ENCODE peak calls at places on chromosomes 5 and 9, in five cellular contexts. One of them, this sample, is unnamed.

GRCh38 chr5:81817980-81818379 is 67.1 kb upstream of the SSBP2 start:
- DNase-seq in COR-L47: no peak
- DNase-seq in NCI-H1092 treated with DMSO at 0.1 percent for 48 hours: no peak
- DNase-seq in T-helper 17 cell: no peak
- DNase-seq in Peyer's patch: no peak
- DNase-seq in this sample: no peak

GRCh38 chr9:81292056-81292805 is 397.1 kb downstream of the TLE1 start:
- DNase-seq in COR-L47: peak; percentile 30
- DNase-seq in T-helper 17 cell: no peak
- DNase-seq in NCI-H1092 treated with DMSO at 0.1 percent for 48 hours: no peak
- DNase-seq in Peyer's patch: no peak
- DNase-seq in this sample: no peak

GRCh38 chr5:143629871-143630658 is 181.9 kb upstream of the HMHB1 start:
- DNase-seq in T-helper 17 cell: no peak
- DNase-seq in NCI-H1092 treated with DMSO at 0.1 percent for 48 hours: no peak
- DNase-seq in COR-L47: no peak
- DNase-seq in Peyer's patch: no peak
- DNase-seq in this sample: no peak

GRCh38 chr5:32027717-32028321 is 146.3 kb downstream of the GOLPH3 start:
- DNase-seq in COR-L47: no peak
- DNase-seq in NCI-H1092 treated with DMSO at 0.1 percent for 48 hours: no peak
- DNase-seq in Peyer's patch: no peak
- DNase-seq in T-helper 17 cell: no peak
- DNase-seq in this sample: no peak

GRCh38 chr9:21506910-21507795 is 25.0 kb upstream of the IFNE start:
- DNase-seq in NCI-H1092 treated with DMSO at 0.1 percent for 48 hours: no peak
- DNase-seq in T-helper 17 cell: no peak
- DNase-seq in Peyer's patch: no peak
- DNase-seq in COR-L47: no peak
- DNase-seq in this sample: no peak

GRCh38 chr5:153546566-153546965 is 56.1 kb downstream of the GRIA1 start:
- DNase-seq in COR-L47: no peak
- DNase-seq in NCI-H1092 treated with DMSO at 0.1 percent for 48 hours: no peak
- DNase-seq in Peyer's patch: no peak
- DNase-seq in T-helper 17 cell: no peak
- DNase-seq in this sample: no peak

GRCh38 chr5:59356813-59357381 is 536.6 kb downstream of the PDE4D start:
- DNase-seq in T-helper 17 cell: no peak
- DNase-seq in Peyer's patch: no peak
- DNase-seq in COR-L47: no peak
- DNase-seq in NCI-H1092 treated with DMSO at 0.1 percent for 48 hours: no peak
- DNase-seq in this sample: no peak

GRCh38 chr9:74035786-74036185 is 461.3 kb upstream of the RORB start:
- DNase-seq in T-helper 17 cell: no peak
- DNase-seq in COR-L47: no peak
- DNase-seq in Peyer's patch: no peak
- DNase-seq in NCI-H1092 treated with DMSO at 0.1 percent for 48 hours: no peak
- DNase-seq in this sample: no peak

GRCh38 chr9:16661816-16662215 is 208.7 kb downstream of the BNC2 start:
- DNase-seq in T-helper 17 cell: no peak
- DNase-seq in NCI-H1092 treated with DMSO at 0.1 percent for 48 hours: no peak
- DNase-seq in COR-L47: no peak
- DNase-seq in Peyer's patch: no peak
- DNase-seq in this sample: no peak

GRCh38 chr9:21551401-21551800 is 69.3 kb upstream of the IFNE start:
- DNase-seq in T-helper 17 cell: no peak
- DNase-seq in Peyer's patch: no peak
- DNase-seq in COR-L47: no peak
- DNase-seq in NCI-H1092 treated with DMSO at 0.1 percent for 48 hours: no peak
- DNase-seq in this sample: no peak

GRCh38 chr5:72325566-72326297 is 5.6 kb downstream of the PTCD2 start:
- DNase-seq in NCI-H1092 treated with DMSO at 0.1 percent for 48 hours: no peak
- DNase-seq in T-helper 17 cell: no peak
- DNase-seq in COR-L47: no peak
- DNase-seq in Peyer's patch: no peak
- DNase-seq in this sample: no peak

GRCh38 chr5:171914939-171915338 is 91.5 kb downstream of the FBXW11 start:
- DNase-seq in NCI-H1092 treated with DMSO at 0.1 percent for 48 hours: no peak
- DNase-seq in T-helper 17 cell: no peak
- DNase-seq in COR-L47: no peak
- DNase-seq in Peyer's patch: no peak
- DNase-seq in this sample: no peak

GRCh38 chr9:129891519-129891918 is 56.3 kb downstream of the USP20 start:
- DNase-seq in COR-L47: no peak
- DNase-seq in Peyer's patch: no peak
- DNase-seq in T-helper 17 cell: no peak
- DNase-seq in NCI-H1092 treated with DMSO at 0.1 percent for 48 hours: no peak
- DNase-seq in this sample: no peak

GRCh38 chr5:133730346-133730745 is 118.0 kb upstream of the FSTL4 start:
- DNase-seq in Peyer's patch: no peak
- DNase-seq in NCI-H1092 treated with DMSO at 0.1 percent for 48 hours: no peak
- DNase-seq in COR-L47: no peak
- DNase-seq in T-helper 17 cell: no peak
- DNase-seq in this sample: peak; percentile 59

GRCh38 chr9:16450043-16450442 is 420.4 kb downstream of the BNC2 start:
- DNase-seq in NCI-H1092 treated with DMSO at 0.1 percent for 48 hours: no peak
- DNase-seq in Peyer's patch: no peak
- DNase-seq in COR-L47: no peak
- DNase-seq in T-helper 17 cell: no peak
- DNase-seq in this sample: no peak

GRCh38 chr9:85392270-85392669 is 349.5 kb downstream of the AGTPBP1 start:
- DNase-seq in Peyer's patch: no peak
- DNase-seq in NCI-H1092 treated with DMSO at 0.1 percent for 48 hours: peak; percentile 27
- DNase-seq in T-helper 17 cell: no peak
- DNase-seq in COR-L47: no peak
- DNase-seq in this sample: no peak

GRCh38 chr9:13863112-13863511 is 450.8 kb downstream of the NFIB start:
- DNase-seq in COR-L47: no peak
- DNase-seq in NCI-H1092 treated with DMSO at 0.1 percent for 48 hours: no peak
- DNase-seq in T-helper 17 cell: no peak
- DNase-seq in Peyer's patch: no peak
- DNase-seq in this sample: peak; percentile 76

GRCh38 chr5:93249651-93250289 is 331.2 kb downstream of the NR2F1-AS1 start:
- DNase-seq in T-helper 17 cell: no peak
- DNase-seq in Peyer's patch: no peak
- DNase-seq in COR-L47: no peak
- DNase-seq in NCI-H1092 treated with DMSO at 0.1 percent for 48 hours: no peak
- DNase-seq in this sample: no peak

GRCh38 chr5:115459844-115460243 is 84.7 kb downstream of the FEM1C start:
- DNase-seq in T-helper 17 cell: no peak
- DNase-seq in Peyer's patch: no peak
- DNase-seq in COR-L47: no peak
- DNase-seq in NCI-H1092 treated with DMSO at 0.1 percent for 48 hours: no peak
- DNase-seq in this sample: no peak

GRCh38 chr9:109258619-109259321 is 62.1 kb downstream of the EPB41L4B start:
- DNase-seq in COR-L47: peak; percentile 59
- DNase-seq in NCI-H1092 treated with DMSO at 0.1 percent for 48 hours: peak; percentile 70
- DNase-seq in T-helper 17 cell: no peak
- DNase-seq in Peyer's patch: no peak
- DNase-seq in this sample: no peak

GRCh38 chr9:135454737-135455136 is 24.8 kb upstream of the PPP1R26 start:
- DNase-seq in NCI-H1092 treated with DMSO at 0.1 percent for 48 hours: no peak
- DNase-seq in COR-L47: no peak
- DNase-seq in T-helper 17 cell: no peak
- DNase-seq in Peyer's patch: no peak
- DNase-seq in this sample: no peak

GRCh38 chr5:72144762-72145161 is 37.5 kb downstream of the MAP1B start:
- DNase-seq in Peyer's patch: no peak
- DNase-seq in NCI-H1092 treated with DMSO at 0.1 percent for 48 hours: no peak
- DNase-seq in COR-L47: no peak
- DNase-seq in T-helper 17 cell: no peak
- DNase-seq in this sample: no peak

GRCh38 chr9:136088939-136089696 is 6.0 kb downstream of the NACC2 start:
- DNase-seq in NCI-H1092 treated with DMSO at 0.1 percent for 48 hours: no peak
- DNase-seq in Peyer's patch: no peak
- DNase-seq in COR-L47: peak; percentile 28
- DNase-seq in T-helper 17 cell: no peak
- DNase-seq in this sample: no peak

GRCh38 chr9:71920456-71921189 is 9.2 kb downstream of the C9orf85 start:
- DNase-seq in T-helper 17 cell: no peak
- DNase-seq in COR-L47: no peak
- DNase-seq in Peyer's patch: no peak
- DNase-seq in NCI-H1092 treated with DMSO at 0.1 percent for 48 hours: no peak
- DNase-seq in this sample: no peak